ENCODE peak calls at places on chromosome 17, in ten cellular contexts. One of them, this sample, is unnamed.
A peak's percentile ranks its signal among the peaks of the same experiment; 100 is the strongest.

GRCh38 chr17:31508310-31509094 is 117.0 kb downstream of the RAB11FIP4 start:
- DNase-seq in GM12865: peak; percentile 84
- DNase-seq in Caco-2: peak; percentile 54
- DNase-seq in uterus: no peak
- DNase-seq in fibroblast of pulmonary artery: no peak
- DNase-seq in CD8-positive, alpha-beta T cell: peak; percentile 57
- DNase-seq in AG04450: no peak
- DNase-seq in psoas muscle: peak; percentile 45
- DNase-seq in ovary: no peak
- DNase-seq in AG10803: no peak
- DNase-seq in this sample: no peak

GRCh38 chr17:55451758-55452468 is 30.3 kb upstream of the MMD start:
- DNase-seq in fibroblast of pulmonary artery: peak; percentile 60
- DNase-seq in uterus: no peak
- DNase-seq in ovary: no peak
- DNase-seq in AG10803: peak; percentile 66
- DNase-seq in GM12865: no peak
- DNase-seq in CD8-positive, alpha-beta T cell: no peak
- DNase-seq in Caco-2: no peak
- DNase-seq in AG04450: peak; percentile 66
- DNase-seq in psoas muscle: no peak
- DNase-seq in this sample: no peak

GRCh38 chr17:64773836-64774761 is 112.0 kb upstream of the SMURF2 start:
- DNase-seq in AG10803: peak; percentile 50
- DNase-seq in AG04450: peak; percentile 18
- DNase-seq in GM12865: peak; percentile 69
- DNase-seq in psoas muscle: peak; percentile 63
- DNase-seq in ovary: peak; percentile 19
- DNase-seq in uterus: no peak
- DNase-seq in Caco-2: peak; percentile 96
- DNase-seq in fibroblast of pulmonary artery: peak; percentile 68
- DNase-seq in CD8-positive, alpha-beta T cell: no peak
- DNase-seq in this sample: no peak

GRCh38 chr17:45812102-45812501 is 28.0 kb downstream of the CRHR1 start:
- DNase-seq in fibroblast of pulmonary artery: peak; percentile 12
- DNase-seq in ovary: no peak
- DNase-seq in AG04450: no peak
- DNase-seq in uterus: no peak
- DNase-seq in psoas muscle: no peak
- DNase-seq in AG10803: peak; percentile 9
- DNase-seq in Caco-2: no peak
- DNase-seq in CD8-positive, alpha-beta T cell: no peak
- DNase-seq in GM12865: no peak
- DNase-seq in this sample: no peak

GRCh38 chr17:63997341-63998048 is 656 bp upstream of the PRR29 start:
- DNase-seq in CD8-positive, alpha-beta T cell: no peak
- DNase-seq in uterus: no peak
- DNase-seq in fibroblast of pulmonary artery: no peak
- DNase-seq in ovary: no peak
- DNase-seq in GM12865: no peak
- DNase-seq in Caco-2: no peak
- DNase-seq in AG10803: no peak
- DNase-seq in AG04450: no peak
- DNase-seq in psoas muscle: no peak
- DNase-seq in this sample: no peak

GRCh38 chr17:1252203-1252608 is 18.0 kb upstream of the BHLHA9 start:
- DNase-seq in fibroblast of pulmonary artery: peak; percentile 43
- DNase-seq in Caco-2: no peak
- DNase-seq in AG04450: no peak
- DNase-seq in psoas muscle: no peak
- DNase-seq in CD8-positive, alpha-beta T cell: no peak
- DNase-seq in GM12865: no peak
- DNase-seq in ovary: no peak
- DNase-seq in uterus: no peak
- DNase-seq in AG10803: peak; percentile 12
- DNase-seq in this sample: peak; percentile 55

GRCh38 chr17:54270499-54270898 is 447.8 kb downstream of the KIF2B start:
- DNase-seq in AG10803: no peak
- DNase-seq in GM12865: no peak
- DNase-seq in AG04450: no peak
- DNase-seq in uterus: no peak
- DNase-seq in psoas muscle: no peak
- DNase-seq in ovary: no peak
- DNase-seq in Caco-2: no peak
- DNase-seq in fibroblast of pulmonary artery: no peak
- DNase-seq in CD8-positive, alpha-beta T cell: no peak
- DNase-seq in this sample: no peak

GRCh38 chr17:3879181-3879580 is 13.7 kb downstream of the CAMKK1 start:
- DNase-seq in uterus: no peak
- DNase-seq in CD8-positive, alpha-beta T cell: no peak
- DNase-seq in Caco-2: no peak
- DNase-seq in AG10803: peak; percentile 82
- DNase-seq in AG04450: no peak
- DNase-seq in ovary: no peak
- DNase-seq in fibroblast of pulmonary artery: peak; percentile 45
- DNase-seq in psoas muscle: no peak
- DNase-seq in GM12865: no peak
- DNase-seq in this sample: no peak

GRCh38 chr17:13544292-13544691 is 57.4 kb downstream of the HS3ST3A1 start:
- DNase-seq in GM12865: no peak
- DNase-seq in fibroblast of pulmonary artery: peak; percentile 95
- DNase-seq in Caco-2: no peak
- DNase-seq in psoas muscle: no peak
- DNase-seq in AG10803: peak; percentile 95
- DNase-seq in ovary: peak; percentile 74
- DNase-seq in AG04450: peak; percentile 93
- DNase-seq in CD8-positive, alpha-beta T cell: no peak
- DNase-seq in uterus: peak; percentile 80
- DNase-seq in this sample: peak; percentile 94

GRCh38 chr17:44672479-44673093 is 16.3 kb downstream of the MEIOC start:
- DNase-seq in uterus: no peak
- DNase-seq in psoas muscle: no peak
- DNase-seq in GM12865: peak; percentile 20
- DNase-seq in AG04450: no peak
- DNase-seq in CD8-positive, alpha-beta T cell: no peak
- DNase-seq in fibroblast of pulmonary artery: peak; percentile 52
- DNase-seq in Caco-2: no peak
- DNase-seq in AG10803: peak; percentile 45
- DNase-seq in ovary: no peak
- DNase-seq in this sample: no peak

GRCh38 chr17:40490289-40490853 is 11.1 kb downstream of the TNS4 start:
- DNase-seq in CD8-positive, alpha-beta T cell: no peak
- DNase-seq in psoas muscle: peak; percentile 65
- DNase-seq in GM12865: no peak
- DNase-seq in fibroblast of pulmonary artery: peak; percentile 78
- DNase-seq in uterus: peak; percentile 75
- DNase-seq in AG10803: peak; percentile 86
- DNase-seq in ovary: peak; percentile 58
- DNase-seq in AG04450: peak; percentile 59
- DNase-seq in Caco-2: no peak
- DNase-seq in this sample: no peak

GRCh38 chr17:76384987-76385891 is 830 bp downstream of the SPHK1 start:
- DNase-seq in AG04450: no peak
- DNase-seq in uterus: peak; percentile 44
- DNase-seq in AG10803: peak; percentile 69
- DNase-seq in CD8-positive, alpha-beta T cell: peak; percentile 15
- DNase-seq in Caco-2: peak; percentile 52
- DNase-seq in psoas muscle: peak; percentile 68
- DNase-seq in ovary: peak; percentile 57
- DNase-seq in GM12865: no peak
- DNase-seq in fibroblast of pulmonary artery: peak; percentile 61
- DNase-seq in this sample: no peak

GRCh38 chr17:49928126-49928800 is 40.7 kb upstream of the DLX4 start:
- DNase-seq in GM12865: no peak
- DNase-seq in Caco-2: no peak
- DNase-seq in ovary: no peak
- DNase-seq in uterus: no peak
- DNase-seq in AG04450: no peak
- DNase-seq in AG10803: peak; percentile 15
- DNase-seq in fibroblast of pulmonary artery: no peak
- DNase-seq in psoas muscle: no peak
- DNase-seq in CD8-positive, alpha-beta T cell: no peak
- DNase-seq in this sample: no peak

DNA sequence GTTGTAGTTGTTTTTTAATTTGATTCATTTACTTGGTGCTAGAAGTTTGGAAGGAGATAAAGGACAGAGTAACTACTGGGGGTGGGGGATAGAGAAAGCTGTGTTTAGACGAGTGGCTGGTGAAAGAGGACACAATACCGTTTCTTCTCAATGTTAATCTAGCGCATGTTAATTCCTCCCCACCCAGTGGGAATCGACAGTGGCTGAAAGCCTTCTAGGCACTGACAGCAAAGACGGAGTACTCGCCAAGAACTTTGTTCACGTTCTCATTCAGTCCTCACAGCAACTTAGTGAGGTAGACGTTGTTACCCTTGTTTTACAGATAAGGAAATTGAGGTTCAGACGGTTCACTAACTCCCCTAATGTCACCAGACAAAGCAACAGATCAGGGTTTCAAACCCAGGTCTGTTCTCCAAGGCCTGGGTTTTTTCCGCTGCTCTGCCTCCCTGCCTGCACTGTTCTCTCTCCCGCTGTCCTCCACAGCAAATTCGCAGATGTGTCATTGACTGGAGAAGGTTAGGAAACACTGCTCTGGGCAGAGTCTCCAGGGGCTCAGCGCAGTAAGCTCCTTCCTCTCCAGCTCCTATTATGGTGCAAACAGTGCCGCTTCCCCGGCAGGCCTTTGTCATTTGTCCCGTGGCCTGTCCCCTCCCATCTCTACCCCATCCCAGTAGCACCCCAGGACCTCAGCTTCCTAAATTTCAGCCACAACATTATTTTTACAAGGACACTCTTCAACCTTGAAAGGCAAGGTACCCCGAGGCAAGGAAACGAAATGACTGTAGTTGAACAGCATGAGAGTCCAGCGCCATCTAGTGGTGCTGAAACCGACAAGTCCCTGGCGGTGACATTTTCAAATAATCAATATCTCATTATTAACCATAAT is 16.9 kb downstream of the MRPS23 start:
- DNase-seq in GM12865: peak; percentile 81
- DNase-seq in psoas muscle: peak; percentile 82
- DNase-seq in AG10803: peak; percentile 76
- DNase-seq in fibroblast of pulmonary artery: peak; percentile 83
- DNase-seq in ovary: peak; percentile 64
- DNase-seq in CD8-positive, alpha-beta T cell: peak; percentile 62
- DNase-seq in AG04450: peak; percentile 30
- DNase-seq in Caco-2: peak; percentile 68
- DNase-seq in uterus: peak; percentile 58
- DNase-seq in this sample: no peak
- H3K4me3 ChIP-seq in GM12865: no peak overlapping the region
- H3K4me3 ChIP-seq in psoas muscle: peak overlapping the region; percentile 60
- H3K4me3 ChIP-seq in AG10803: peak overlapping the region; percentile 64
- H3K4me3 ChIP-seq in fibroblast of pulmonary artery: peak overlapping the region; percentile 59
- H3K4me3 ChIP-seq in ovary: peak overlapping the region; percentile 33
- H3K4me3 ChIP-seq in CD8-positive, alpha-beta T cell: peak overlapping the region; percentile 30
- H3K4me3 ChIP-seq in AG04450: peak overlapping the region; percentile 59
- H3K4me3 ChIP-seq in Caco-2: no peak overlapping the region
- H3K4me3 ChIP-seq in uterus: peak overlapping the region; percentile 22
- H3K4me3 ChIP-seq in this sample: peak overlapping the region; percentile 45

DNA sequence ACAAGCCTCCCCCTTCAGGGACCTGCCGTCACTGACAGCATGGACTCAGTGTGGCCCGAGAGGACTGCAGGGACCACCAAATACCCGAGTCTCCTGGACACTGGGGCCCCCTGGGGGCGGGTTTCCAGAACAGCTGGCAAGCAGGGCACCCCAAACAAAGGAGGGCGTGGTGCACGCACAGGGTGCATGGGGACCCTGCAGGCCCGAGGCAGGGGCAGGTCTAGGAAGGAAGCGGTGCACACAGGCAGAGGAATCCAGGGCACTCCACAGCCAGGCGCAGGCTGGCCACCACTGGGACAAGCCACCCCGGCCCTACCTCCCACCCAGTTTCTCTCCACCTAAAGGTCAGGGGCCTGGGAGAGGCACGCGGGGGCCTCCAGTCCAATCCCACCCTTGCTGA is 28.7 kb upstream of the ENPP7 start:
- DNase-seq in psoas muscle: no peak
- DNase-seq in fibroblast of pulmonary artery: no peak
- DNase-seq in GM12865: no peak
- DNase-seq in Caco-2: no peak
- DNase-seq in AG04450: no peak
- DNase-seq in AG10803: no peak
- DNase-seq in ovary: no peak
- DNase-seq in CD8-positive, alpha-beta T cell: no peak
- DNase-seq in uterus: no peak
- DNase-seq in this sample: no peak
- TF ChIP-seq CTCF in psoas muscle: no peak
- TF ChIP-seq CTCF in fibroblast of pulmonary artery: no peak
- TF ChIP-seq CTCF in GM12865: no peak
- TF ChIP-seq CTCF in Caco-2: peak; percentile 2
- TF ChIP-seq CTCF in AG04450: no peak
- TF ChIP-seq CTCF in AG10803: no peak
- TF ChIP-seq CTCF in ovary: no peak
- TF ChIP-seq CTCF in CD8-positive, alpha-beta T cell: no peak
- TF ChIP-seq CTCF in uterus: no peak
- TF ChIP-seq CTCF in this sample: peak; percentile 17

DNA sequence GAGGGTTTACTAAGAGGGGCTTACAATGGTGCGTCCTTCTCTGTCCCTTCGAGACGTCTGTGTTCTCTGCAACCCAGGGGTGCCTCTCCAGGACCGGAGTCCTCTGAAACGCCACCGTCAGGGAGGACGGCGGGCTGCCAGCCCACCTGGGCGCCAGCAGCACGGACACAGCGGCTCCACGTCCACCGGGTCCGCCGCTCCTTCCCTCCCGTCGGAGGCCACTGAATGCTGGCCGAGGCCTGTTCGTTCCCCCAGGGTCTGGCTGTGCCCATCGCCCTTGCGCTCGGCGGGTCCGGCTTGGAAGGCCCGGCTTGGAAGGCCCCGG is 403 bp downstream of the TEPSIN start:
- DNase-seq in uterus: no peak
- DNase-seq in CD8-positive, alpha-beta T cell: no peak
- DNase-seq in AG10803: no peak
- DNase-seq in Caco-2: no peak
- DNase-seq in psoas muscle: no peak
- DNase-seq in ovary: no peak
- DNase-seq in fibroblast of pulmonary artery: no peak
- DNase-seq in AG04450: no peak
- DNase-seq in GM12865: no peak
- DNase-seq in this sample: no peak
- H3K4me3 ChIP-seq in uterus: peak overlapping the region; percentile 70
- H3K4me3 ChIP-seq in CD8-positive, alpha-beta T cell: peak overlapping the region; percentile 84
- H3K4me3 ChIP-seq in AG10803: peak overlapping the region; percentile 86
- H3K4me3 ChIP-seq in Caco-2: peak overlapping the region; percentile 91
- H3K4me3 ChIP-seq in psoas muscle: peak overlapping the region; percentile 91
- H3K4me3 ChIP-seq in ovary: peak overlapping the region; percentile 99
- H3K4me3 ChIP-seq in fibroblast of pulmonary artery: peak overlapping the region; percentile 80
- H3K4me3 ChIP-seq in AG04450: peak overlapping the region; percentile 93
- H3K4me3 ChIP-seq in GM12865: peak overlapping the region; percentile 76
- H3K4me3 ChIP-seq in this sample: peak overlapping the region; percentile 76

GRCh38 chr17:72462814-72463213 is 342.0 kb downstream of the SOX9 start:
- DNase-seq in GM12865: no peak
- DNase-seq in AG10803: no peak
- DNase-seq in ovary: no peak
- DNase-seq in uterus: no peak
- DNase-seq in Caco-2: no peak
- DNase-seq in CD8-positive, alpha-beta T cell: no peak
- DNase-seq in fibroblast of pulmonary artery: no peak
- DNase-seq in AG04450: no peak
- DNase-seq in psoas muscle: no peak
- DNase-seq in this sample: no peak
- TF ChIP-seq CTCF in GM12865: no peak
- TF ChIP-seq CTCF in AG10803: no peak
- TF ChIP-seq CTCF in ovary: no peak
- TF ChIP-seq CTCF in uterus: no peak
- TF ChIP-seq CTCF in Caco-2: no peak
- TF ChIP-seq CTCF in CD8-positive, alpha-beta T cell: no peak
- TF ChIP-seq CTCF in fibroblast of pulmonary artery: no peak
- TF ChIP-seq CTCF in AG04450: no peak
- TF ChIP-seq CTCF in psoas muscle: no peak
- TF ChIP-seq CTCF in this sample: no peak